ENCODE peak calls at places on chromosome 12, in nine cellular contexts. C is tibial nerve; R is CD4-positive, CD25-positive, alpha-beta regulatory T cell; T is adipocyte; K is neural progenitor cell; B is left ventricle myocardium inferior; J is endodermal cell; G is HCT116; F is cardiac muscle cell. I is an unnamed sample.

GRCh38 chr12:48165089-48166031 is 8.0 kb upstream of the ASB8 start:
- DNase-seq in C (no peak), F (peak; percentile 75), K (peak; percentile 75), G (peak; percentile 57), T (peak; percentile 81), J (peak; percentile 78), B (no peak), R (peak; percentile 85), I (peak; percentile 71)

GRCh38 chr12:16385779-16386646 is 38.6 kb downstream of the MGST1 start:
- DNase-seq in K (peak; percentile 71), G (no peak), C (peak; percentile 17), F (peak; percentile 83), B (no peak), T (peak; percentile 29), J (peak; percentile 71), R (no peak), I (peak; percentile 53)

GRCh38 chr12:62659457-62660295 is 193.1 kb downstream of the MON2 start:
- DNase-seq in K (peak; percentile 81), J (peak; percentile 85), R (no peak), F (no peak), G (no peak), B (no peak), C (no peak), T (no peak), I (peak; percentile 17)

GRCh38 chr12:5480218-5480952 is 48.5 kb downstream of the NTF3 start:
- DNase-seq in R (no peak), T (peak; percentile 66), J (peak; percentile 87), B (no peak), F (no peak), K (peak; percentile 87), G (no peak), C (no peak), I (no peak)

GRCh38 chr12:18340186-18340585 is 78.9 kb downstream of the PIK3C2G start:
- DNase-seq in T (no peak), G (no peak), R (no peak), J (no peak), C (no peak), K (no peak), F (no peak), B (no peak), I (no peak)

GRCh38 chr12:93990832-93991748 is 157.3 kb upstream of the PLXNC1 start:
- DNase-seq in J (peak; percentile 93), G (no peak), T (no peak), K (peak; percentile 80), B (peak; percentile 39), R (no peak), F (peak; percentile 72), C (no peak), I (no peak)

GRCh38 chr12:3000548-3001275 is 41.5 kb downstream of the TEAD4 start:
- DNase-seq in G (no peak), B (no peak), R (no peak), J (peak; percentile 86), F (no peak), K (peak; percentile 33), C (no peak), T (no peak), I (no peak)

GRCh38 chr12:120090626-120091295 is 25.8 kb downstream of the RAB35 start:
- DNase-seq in T (no peak), G (no peak), R (no peak), K (no peak), C (no peak), B (no peak), J (no peak), F (no peak), I (no peak)

GRCh38 chr12:98478606-98479005 is 36.8 kb upstream of the TMPO start:
- DNase-seq in K (no peak), T (no peak), R (no peak), J (peak; percentile 20), C (no peak), G (no peak), F (no peak), B (no peak), I (no peak)

GRCh38 chr12:120757226-120757742 is 31.7 kb downstream of the ACADS start:
- DNase-seq in K (no peak), C (no peak), G (no peak), T (no peak), B (no peak), J (no peak), R (no peak), F (no peak), I (no peak)

GRCh38 chr12:19021646-19022045 is 107.9 kb upstream of the PLEKHA5 start:
- DNase-seq in F (no peak), R (no peak), B (no peak), T (no peak), J (no peak), G (no peak), C (no peak), K (no peak), I (no peak)

GRCh38 chr12:9149372-9149771 is 33.7 kb upstream of the A2M start:
- DNase-seq in C (no peak), K (no peak), J (peak; percentile 81), F (no peak), G (peak; percentile 16), R (peak; percentile 13), B (no peak), T (no peak), I (no peak)

GRCh38 chr12:108637631-108638030 is 3.9 kb upstream of the SELPLG start:
- DNase-seq in G (no peak), T (no peak), J (no peak), R (no peak), C (no peak), K (no peak), F (no peak), B (no peak), I (no peak)
- H3K4me1 ChIP-seq in G (peaks cover 23% of the 10 kb centered on the region), T (peaks cover 52% of the 10 kb centered on the region), J (peaks cover 12% of the 10 kb centered on the region), R (peaks cover 43% of the 10 kb centered on the region), C (no peaks in the 10 kb centered on the region), K (peaks cover 55% of the 10 kb centered on the region), F (peaks cover 39% of the 10 kb centered on the region), B (peaks cover 56% of the 10 kb centered on the region), I (peaks cover 26% of the 10 kb centered on the region)

GRCh38 chr12:124856132-124856841 is 7.4 kb downstream of the SCARB1 start:
- DNase-seq in B (no peak), T (no peak), C (no peak), G (no peak), J (no peak), K (no peak), R (no peak), F (no peak), I (no peak)
- H3K4me1 ChIP-seq in B (peaks cover 49% of the 10 kb centered on the region), T (peaks cover 17% of the 10 kb centered on the region), C (no peaks in the 10 kb centered on the region), G (peaks cover 4% of the 10 kb centered on the region), J (no peaks in the 10 kb centered on the region), K (no peaks in the 10 kb centered on the region), R (no peaks in the 10 kb centered on the region), F (peaks cover 26% of the 10 kb centered on the region), I (peaks cover 7% of the 10 kb centered on the region)

GRCh38 chr12:130978785-130979184 is 25.1 kb downstream of the ADGRD1 start:
- DNase-seq in B (peak; percentile 47), F (no peak), R (no peak), G (no peak), T (no peak), C (peak; percentile 57), J (peak; percentile 31), K (no peak), I (no peak)

GRCh38 chr12:130983328-130984017 is 29.8 kb downstream of the ADGRD1 start:
- DNase-seq in F (no peak), K (no peak), B (no peak), J (peak; percentile 28), R (no peak), G (no peak), C (peak; percentile 77), T (no peak), I (no peak)

GRCh38 chr12:130981947-130982346 is 28.2 kb downstream of the ADGRD1 start:
- DNase-seq in G (no peak), J (peak; percentile 42), B (no peak), T (no peak), K (no peak), F (no peak), C (no peak), R (no peak), I (no peak)

GRCh38 chr12:130982565-130983225 is 29.0 kb downstream of the ADGRD1 start:
- DNase-seq in J (peak; percentile 37), F (no peak), K (no peak), R (no peak), B (no peak), G (no peak), T (no peak), C (no peak), I (no peak)

DNA sequence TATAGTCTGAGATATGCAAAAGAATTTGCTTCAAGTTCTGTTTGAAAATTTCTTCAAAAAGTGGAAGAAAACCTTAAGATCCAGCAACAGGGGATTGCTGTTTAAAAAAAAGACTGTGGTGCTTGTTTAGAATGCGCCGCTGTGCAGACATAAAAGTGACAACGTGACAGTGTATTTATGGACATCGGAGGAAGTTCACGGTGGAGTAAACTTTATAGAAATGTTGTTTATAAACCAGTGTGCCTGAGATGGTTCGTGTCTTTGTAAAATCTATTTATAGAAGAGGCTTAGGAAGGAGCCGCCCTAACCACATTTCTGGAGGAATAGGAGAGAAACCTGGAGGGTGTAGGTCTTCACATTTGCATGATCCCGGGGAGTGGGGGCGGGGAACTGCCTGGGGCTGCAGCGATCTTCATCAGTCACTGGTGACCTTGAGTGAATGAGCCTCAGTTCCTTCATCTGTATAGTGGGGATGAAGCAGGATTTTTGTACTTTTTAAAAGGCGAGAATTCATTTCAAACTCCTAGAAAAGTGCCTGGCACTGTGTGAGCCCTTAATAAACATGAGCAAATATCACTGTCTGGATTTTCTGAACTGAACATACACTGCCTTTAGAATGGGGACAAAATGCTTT is 27.6 kb downstream of the ADGRD1 start:
- DNase-seq in R (no peak), G (no peak), K (no peak), C (no peak), T (no peak), J (peak; percentile 41), B (no peak), F (no peak), I (peak; percentile 18)
- H3K4me1 ChIP-seq in R (no peaks in the 10 kb centered on the region), G (no peaks in the 10 kb centered on the region), K (no peaks in the 10 kb centered on the region), C (no peaks in the 10 kb centered on the region), T (peaks cover 10% of the 10 kb centered on the region), J (no peaks in the 10 kb centered on the region), B (peaks cover 53% of the 10 kb centered on the region), F (peaks cover 13% of the 10 kb centered on the region), I (no peaks in the 10 kb centered on the region)

GRCh38 chr12:31323466-31324115 is 2.4 kb downstream of the SINHCAF start:
- DNase-seq in R (peak; percentile 73), T (no peak), F (peak; percentile 19), C (peak; percentile 9), K (no peak), B (peak; percentile 22), J (no peak), G (no peak), I (peak; percentile 55)
- H3K4me1 ChIP-seq in R (peaks cover 52% of the 10 kb centered on the region), T (peaks cover 5% of the 10 kb centered on the region), F (peaks cover 41% of the 10 kb centered on the region), C (no peaks in the 10 kb centered on the region), K (peaks cover 54% of the 10 kb centered on the region), B (peaks cover 44% of the 10 kb centered on the region), J (peaks cover 25% of the 10 kb centered on the region), G (peaks cover 18% of the 10 kb centered on the region), I (peaks cover 48% of the 10 kb centered on the region)

GRCh38 chr12:96368687-96369086 is 31.6 kb downstream of the CDK17 start:
- DNase-seq in T (no peak), J (no peak), G (no peak), B (no peak), F (no peak), R (no peak), C (no peak), K (no peak), I (no peak)
- H3K4me1 ChIP-seq in T (peaks cover 45% of the 10 kb centered on the region), J (peaks cover 12% of the 10 kb centered on the region), G (peaks cover 3% of the 10 kb centered on the region), B (peaks cover 94% of the 10 kb centered on the region), F (peaks cover 13% of the 10 kb centered on the region), R (peaks cover 32% of the 10 kb centered on the region), C (no peaks in the 10 kb centered on the region), K (peaks cover 41% of the 10 kb centered on the region), I (peaks cover 38% of the 10 kb centered on the region)